ENCODE peak calls at places on chromosome 19, in ten cellular contexts. A is stromal cell of bone marrow; Q is endothelial cell; S is testis; H is omental fat pad; B is brain microvascular endothelial cell; C is NCI-H1092 treated with DMSO at 0.1 percent for 48 hours; L is cardiac fibroblast; G is activated naive CD4-positive, alpha-beta T cell treated with anti-CD3 and anti-CD28 coated beads, Interleukin-2, amount 50 U/mL, for 16 hours; I is germinal center. U is an unnamed sample.

GRCh38 chr19:6654347-6655310 is 15.3 kb downstream of the TNFSF14 start:
- DNase-seq in A (no peak), L (no peak), B (no peak), I (no peak), S (no peak), G (peak; percentile 57), H (no peak), Q (no peak), C (no peak), U (no peak)

GRCh38 chr19:2788237-2788636 is 2.9 kb downstream of the THOP1 start:
- DNase-seq in A (no peak), L (no peak), G (no peak), S (no peak), B (no peak), I (no peak), C (no peak), H (no peak), Q (no peak), U (no peak)

GRCh38 chr19:35090160-35090794 is 25.3 kb upstream of the FXYD3 start:
- DNase-seq in S (peak; percentile 79), L (peak; percentile 71), Q (peak; percentile 60), I (peak; percentile 83), A (peak; percentile 33), G (peak; percentile 39), H (peak; percentile 50), B (peak; percentile 49), C (peak; percentile 40), U (peak; percentile 65)

GRCh38 chr19:1910169-1910568 is 5.0 kb downstream of the ADAT3 start:
- DNase-seq in H (no peak), B (peak; percentile 13), C (no peak), G (no peak), L (peak; percentile 35), S (no peak), A (no peak), Q (no peak), I (no peak), U (no peak)

GRCh38 chr19:40803857-40804782 is 5.1 kb downstream of the EGLN2 start:
- DNase-seq in A (no peak), L (no peak), C (no peak), B (no peak), G (peak; percentile 54), Q (no peak), S (no peak), I (peak; percentile 71), H (no peak), U (no peak)

GRCh38 chr19:4059493-4059880 is 7.2 kb downstream of the ZBTB7A start:
- DNase-seq in C (no peak), L (no peak), I (no peak), Q (no peak), B (no peak), S (no peak), G (no peak), H (no peak), A (no peak), U (no peak)

GRCh38 chr19:19526581-19527370 is 1.9 kb upstream of the YJEFN3 start:
- DNase-seq in G (no peak), C (no peak), Q (no peak), I (no peak), A (no peak), H (no peak), L (no peak), S (no peak), B (no peak), U (no peak)

GRCh38 chr19:15507068-15508034 is 974 bp upstream of the CYP4F22 start:
- DNase-seq in A (no peak), B (no peak), C (no peak), H (no peak), Q (no peak), S (no peak), I (no peak), G (no peak), L (no peak), U (no peak)

GRCh38 chr19:28242317-28242927 is 970.5 kb downstream of the UQCRFS1 start:
- DNase-seq in A (peak; percentile 19), H (no peak), C (peak; percentile 33), Q (peak; percentile 58), B (peak; percentile 12), S (peak; percentile 53), L (peak; percentile 58), I (peak; percentile 7), G (no peak), U (no peak)